ENCODE peak calls at places on chromosomes 13 and 19, in four cellular contexts. S is keratinocyte, X is mammary epithelial cell, Z is endothelial cell of umbilical vein. A is an unnamed sample.

GRCh38 chr13:73273737-73274136 is 214.9 kb downstream of the KLF5 start:
- DNase-seq in Z (no peak), S (peak; percentile 45), X (peak; percentile 37), A (no peak)

GRCh38 chr19:42284641-42285341 is 15.7 kb downstream of the CIC start:
- DNase-seq in Z (peak; percentile 20), S (no peak), X (no peak), A (peak; percentile 14)

GRCh38 chr13:62387642-62388041 is 972.0 kb upstream of the PCDH20 start:
- DNase-seq in S (no peak), X (no peak), Z (peak; percentile 11), A (no peak)

GRCh38 chr19:48470281-48470680 is 1.1 kb downstream of the CYTH2 start:
- DNase-seq in X (no peak), Z (no peak), S (no peak), A (no peak)

GRCh38 chr13:60134376-60134775 is 29.4 kb downstream of the DIAPH3 start:
- DNase-seq in Z (peak; percentile 21), X (no peak), S (no peak), A (no peak)

GRCh38 chr13:53028063-53028462 is 550 bp upstream of the OLFM4 start:
- DNase-seq in X (no peak), Z (no peak), S (no peak), A (no peak)

GRCh38 chr19:16325161-16325527 is 518 bp downstream of the KLF2 start:
- DNase-seq in S (no peak), Z (peak; percentile 30), X (no peak), A (peak; percentile 59)

GRCh38 chr19:12648088-12648487 is 18.5 kb downstream of the MAN2B1 start:
- DNase-seq in S (no peak), X (no peak), Z (no peak), A (no peak)

GRCh38 chr19:39983695-39984302 is 12.8 kb downstream of the PSMC4 start:
- DNase-seq in Z (no peak), X (no peak), S (no peak), A (no peak)

GRCh38 chr19:32480321-32480720 is 74.8 kb downstream of the DPY19L3 start:
- DNase-seq in X (no peak), Z (no peak), S (no peak), A (no peak)

GRCh38 chr13:114045113-114045735 is 71.3 kb upstream of the C13orf46 start:
- DNase-seq in S (no peak), Z (no peak), X (no peak), A (no peak)

GRCh38 chr13:37716796-37717195 is 118.2 kb upstream of the POSTN start:
- DNase-seq in X (no peak), S (no peak), Z (peak; percentile 43), A (no peak)

GRCh38 chr19:6800991-6801396 is 28.5 kb downstream of the VAV1 start:
- DNase-seq in X (peak; percentile 81), Z (peak; percentile 15), S (peak; percentile 75), A (peak; percentile 53)
- H3K79me2 ChIP-seq in X (no peaks in the 10 kb centered on the region), Z (no peaks in the 10 kb centered on the region), S (no peaks in the 10 kb centered on the region), A (peaks cover 77% of the 10 kb centered on the region)

DNA sequence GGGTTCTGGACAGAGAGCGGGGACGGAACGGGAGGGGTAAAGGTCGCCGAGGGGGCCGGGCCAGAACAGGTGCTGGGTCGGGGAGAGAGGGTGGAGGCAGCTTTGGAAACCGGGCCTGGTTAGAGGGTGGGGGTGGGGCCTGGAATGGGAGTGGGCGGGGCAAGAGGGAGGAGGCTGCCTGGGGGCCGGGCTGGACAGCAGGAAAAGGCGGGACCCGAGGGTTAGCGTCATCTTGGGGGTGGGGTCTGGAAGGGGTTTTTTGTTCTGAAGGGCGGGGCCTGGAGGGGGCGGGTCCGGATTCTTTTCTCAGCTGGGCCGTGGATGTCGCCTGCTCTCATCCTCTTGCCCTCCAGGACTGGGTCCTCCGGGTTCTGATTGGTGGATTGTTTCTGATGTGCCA is 4.3 kb upstream of the ZNF813 start:
- DNase-seq in S (no peak), X (no peak), Z (peak; percentile 15), A (no peak)
- H3K27ac ChIP-seq in S (no peak overlapping the region), X (no peak overlapping the region), Z (no peak overlapping the region), A (no peak overlapping the region)

DNA sequence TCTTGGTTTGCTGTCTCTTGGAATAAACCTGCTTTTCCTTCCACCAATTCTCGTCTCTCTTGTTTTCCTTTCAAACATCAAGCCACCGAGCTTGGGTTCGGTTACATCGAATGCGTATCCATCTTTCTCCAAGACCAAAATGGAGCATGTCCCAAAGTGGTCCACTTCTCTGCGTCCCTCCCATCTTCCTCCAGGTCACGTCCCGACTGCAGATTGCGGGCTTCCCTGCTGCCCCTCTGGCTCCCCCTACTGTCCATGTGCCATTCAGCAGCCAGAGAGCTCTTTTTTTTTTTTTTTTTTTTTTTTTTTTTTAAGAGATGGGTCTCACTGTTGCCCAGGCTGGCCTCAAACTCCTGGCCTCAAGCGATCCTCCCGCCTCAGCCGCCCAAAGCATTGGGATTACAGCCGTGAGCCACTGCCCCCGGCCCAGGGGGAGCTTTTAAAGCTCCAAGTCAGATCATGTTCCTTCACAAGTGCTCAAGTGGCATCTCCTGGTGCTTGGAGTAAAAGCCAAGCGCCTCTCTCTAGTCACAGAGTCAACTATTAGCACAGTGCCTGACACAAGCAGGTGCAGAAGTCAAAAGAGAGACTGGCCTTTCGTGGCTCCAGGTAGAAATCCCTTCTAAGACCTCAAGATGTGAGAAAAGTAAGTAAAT is 10.0 kb downstream of the COL5A3 start:
- DNase-seq in X (peak; percentile 34), Z (peak; percentile 68), S (no peak), A (peak; percentile 55)
- H2AFZ ChIP-seq in X (no peak overlapping the region), Z (no peak overlapping the region), S (no peak overlapping the region), A (peak overlapping the region; percentile 46)

GRCh38 chr13:34416833-34417425 is 525.1 kb upstream of the NBEA start:
- DNase-seq in Z (no peak), X (no peak), S (no peak), A (no peak)
- H3K79me2 ChIP-seq in Z (no peaks in the 10 kb centered on the region), X (no peaks in the 10 kb centered on the region), S (no peaks in the 10 kb centered on the region), A (no peaks in the 10 kb centered on the region)

GRCh38 chr19:19452241-19453128 is 47.0 kb downstream of the GATAD2A start:
- DNase-seq in Z (no peak), S (no peak), X (no peak), A (no peak)
- H3K27ac ChIP-seq in Z (no peak overlapping the region), S (no peak overlapping the region), X (no peak overlapping the region), A (no peak overlapping the region)

DNA sequence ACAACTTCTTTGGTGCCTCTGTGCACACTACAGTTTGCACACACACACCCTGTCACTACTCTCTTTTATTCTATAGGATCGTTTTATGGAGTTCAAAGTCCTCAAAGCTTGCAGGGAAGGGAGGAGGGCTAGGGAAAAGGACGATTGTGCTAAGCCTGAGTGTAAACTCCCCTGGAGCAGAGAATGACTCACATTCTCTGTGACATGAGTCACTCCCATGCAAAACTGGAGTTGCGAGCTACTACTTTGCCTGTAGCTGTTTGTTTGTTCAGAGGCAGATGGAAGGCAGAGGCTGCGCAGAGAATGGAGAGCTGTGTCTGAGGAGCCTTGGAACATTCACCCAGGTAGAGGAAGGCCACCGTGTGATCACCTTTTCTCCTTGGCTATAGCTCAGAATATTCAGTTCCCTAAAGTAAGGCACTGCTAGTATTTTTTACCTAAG is 80.5 kb upstream of the MBNL2 start:
- DNase-seq in Z (peak; percentile 87), X (peak; percentile 91), S (peak; percentile 25), A (no peak)
- H2AFZ ChIP-seq in Z (no peak overlapping the region), X (no peak overlapping the region), S (no peak overlapping the region), A (no peak overlapping the region)

GRCh38 chr19:3366104-3366760 is at the start of gene NFIC:
- DNase-seq in S (no peak), Z (peak; percentile 67), X (peak; percentile 69), A (no peak)
- H3K79me2 ChIP-seq in S (peaks cover 61% of the 10 kb centered on the region), Z (peaks cover 70% of the 10 kb centered on the region), X (peaks cover 58% of the 10 kb centered on the region), A (no peaks in the 10 kb centered on the region)

A was measured in MM.1S.